ENCODE peak calls at places on chromosomes 11 and 22, in nine cellular contexts. One of them, this sample, is unnamed.
A peak's percentile ranks its signal among the peaks of the same experiment; 100 is the strongest.

GRCh38 chr11:36453678-36454077 is 56.4 kb downstream of the TRAF6 start:
- DNase-seq in kidney: no peak
- DNase-seq in prostate gland: no peak
- DNase-seq in stomach: no peak
- DNase-seq in neural progenitor cell: no peak
- DNase-seq in ascending aorta: no peak
- DNase-seq in transverse colon: no peak
- DNase-seq in uterus: no peak
- DNase-seq in A549: peak; percentile 31
- DNase-seq in this sample: peak; percentile 76

GRCh38 chr11:23772081-23772480 is 724.8 kb upstream of the LUZP2 start:
- DNase-seq in kidney: no peak
- DNase-seq in prostate gland: no peak
- DNase-seq in stomach: no peak
- DNase-seq in neural progenitor cell: no peak
- DNase-seq in ascending aorta: no peak
- DNase-seq in transverse colon: no peak
- DNase-seq in uterus: no peak
- DNase-seq in A549: no peak
- DNase-seq in this sample: no peak

GRCh38 chr11:134036484-134037092 is 32.3 kb upstream of the JAM3 start:
- DNase-seq in kidney: no peak
- DNase-seq in prostate gland: no peak
- DNase-seq in stomach: no peak
- DNase-seq in neural progenitor cell: peak; percentile 47
- DNase-seq in ascending aorta: no peak
- DNase-seq in transverse colon: no peak
- DNase-seq in uterus: no peak
- DNase-seq in A549: no peak
- DNase-seq in this sample: no peak

GRCh38 chr22:38505595-38506117 is 455 bp downstream of the DDX17 start:
- DNase-seq in kidney: peak; percentile 92
- DNase-seq in prostate gland: peak; percentile 65
- DNase-seq in stomach: peak; percentile 79
- DNase-seq in neural progenitor cell: peak; percentile 83
- DNase-seq in ascending aorta: no peak
- DNase-seq in transverse colon: peak; percentile 74
- DNase-seq in uterus: peak; percentile 81
- DNase-seq in A549: peak; percentile 59
- DNase-seq in this sample: peak; percentile 75

GRCh38 chr11:10233581-10233980 is 60.4 kb downstream of the SBF2 start:
- DNase-seq in kidney: no peak
- DNase-seq in prostate gland: no peak
- DNase-seq in stomach: no peak
- DNase-seq in neural progenitor cell: no peak
- DNase-seq in ascending aorta: no peak
- DNase-seq in transverse colon: no peak
- DNase-seq in uterus: no peak
- DNase-seq in A549: no peak
- DNase-seq in this sample: no peak

GRCh38 chr11:65593518-65594414 is 1.8 kb downstream of the KCNK7 start:
- DNase-seq in kidney: no peak
- DNase-seq in prostate gland: no peak
- DNase-seq in stomach: no peak
- DNase-seq in neural progenitor cell: peak; percentile 73
- DNase-seq in ascending aorta: no peak
- DNase-seq in transverse colon: peak; percentile 49
- DNase-seq in uterus: no peak
- DNase-seq in A549: no peak
- DNase-seq in this sample: no peak

GRCh38 chr11:78351193-78351592 is 66.4 kb downstream of the GAB2 start:
- DNase-seq in kidney: no peak
- DNase-seq in prostate gland: no peak
- DNase-seq in stomach: no peak
- DNase-seq in neural progenitor cell: peak; percentile 38
- DNase-seq in ascending aorta: no peak
- DNase-seq in transverse colon: no peak
- DNase-seq in uterus: no peak
- DNase-seq in A549: no peak
- DNase-seq in this sample: no peak

GRCh38 chr11:27401280-27401679 is 38.3 kb upstream of the CCDC34 start:
- DNase-seq in kidney: no peak
- DNase-seq in prostate gland: no peak
- DNase-seq in stomach: no peak
- DNase-seq in neural progenitor cell: no peak
- DNase-seq in ascending aorta: no peak
- DNase-seq in transverse colon: no peak
- DNase-seq in uterus: no peak
- DNase-seq in A549: no peak
- DNase-seq in this sample: no peak

GRCh38 chr11:79097279-79097875 is 343.5 kb downstream of the TENM4 start:
- DNase-seq in kidney: no peak
- DNase-seq in prostate gland: peak; percentile 19
- DNase-seq in stomach: no peak
- DNase-seq in neural progenitor cell: no peak
- DNase-seq in ascending aorta: no peak
- DNase-seq in transverse colon: no peak
- DNase-seq in uterus: no peak
- DNase-seq in A549: no peak
- DNase-seq in this sample: no peak

GRCh38 chr22:27577570-27577969 is 224.0 kb downstream of the MN1 start:
- DNase-seq in kidney: no peak
- DNase-seq in prostate gland: no peak
- DNase-seq in stomach: no peak
- DNase-seq in neural progenitor cell: no peak
- DNase-seq in ascending aorta: no peak
- DNase-seq in transverse colon: no peak
- DNase-seq in uterus: no peak
- DNase-seq in A549: no peak
- DNase-seq in this sample: no peak

GRCh38 chr22:31141551-31141950 is 1.2 kb upstream of the PLA2G3 start:
- DNase-seq in kidney: no peak
- DNase-seq in prostate gland: no peak
- DNase-seq in stomach: no peak
- DNase-seq in neural progenitor cell: no peak
- DNase-seq in ascending aorta: no peak
- DNase-seq in transverse colon: no peak
- DNase-seq in uterus: no peak
- DNase-seq in A549: no peak
- DNase-seq in this sample: no peak

GRCh38 chr11:96130061-96130460 is 206.2 kb upstream of the MTMR2 start:
- DNase-seq in kidney: no peak
- DNase-seq in prostate gland: no peak
- DNase-seq in stomach: no peak
- DNase-seq in neural progenitor cell: no peak
- DNase-seq in ascending aorta: no peak
- DNase-seq in transverse colon: no peak
- DNase-seq in uterus: no peak
- DNase-seq in A549: no peak
- DNase-seq in this sample: no peak

GRCh38 chr11:105611837-105612480 is 2.1 kb downstream of the GRIA4 start:
- DNase-seq in kidney: no peak
- DNase-seq in prostate gland: no peak
- DNase-seq in stomach: no peak
- DNase-seq in neural progenitor cell: peak; percentile 46
- DNase-seq in ascending aorta: no peak
- DNase-seq in transverse colon: no peak
- DNase-seq in uterus: no peak
- DNase-seq in A549: no peak
- DNase-seq in this sample: no peak
- H3K4me3 ChIP-seq in kidney: no peak overlapping the region
- H3K4me3 ChIP-seq in prostate gland: no peak overlapping the region
- H3K4me3 ChIP-seq in stomach: no peak overlapping the region
- H3K4me3 ChIP-seq in neural progenitor cell: peak overlapping the region; percentile 58
- H3K4me3 ChIP-seq in ascending aorta: peak overlapping the region; percentile 58
- H3K4me3 ChIP-seq in transverse colon: no peak overlapping the region
- H3K4me3 ChIP-seq in uterus: no peak overlapping the region
- H3K4me3 ChIP-seq in A549: no peak overlapping the region
- H3K4me3 ChIP-seq in this sample: no peak overlapping the region

GRCh38 chr22:21948824-21949568 is 3.7 kb downstream of the PPM1F start:
- DNase-seq in kidney: no peak
- DNase-seq in prostate gland: no peak
- DNase-seq in stomach: no peak
- DNase-seq in neural progenitor cell: no peak
- DNase-seq in ascending aorta: no peak
- DNase-seq in transverse colon: no peak
- DNase-seq in uterus: no peak
- DNase-seq in A549: no peak
- DNase-seq in this sample: no peak

GRCh38 chr22:21946262-21946925 is 6.3 kb downstream of the PPM1F start:
- DNase-seq in kidney: no peak
- DNase-seq in prostate gland: no peak
- DNase-seq in stomach: no peak
- DNase-seq in neural progenitor cell: no peak
- DNase-seq in ascending aorta: no peak
- DNase-seq in transverse colon: no peak
- DNase-seq in uterus: no peak
- DNase-seq in A549: no peak
- DNase-seq in this sample: no peak

GRCh38 chr22:21948390-21948789 is 4.3 kb downstream of the PPM1F start:
- DNase-seq in kidney: no peak
- DNase-seq in prostate gland: no peak
- DNase-seq in stomach: no peak
- DNase-seq in neural progenitor cell: no peak
- DNase-seq in ascending aorta: no peak
- DNase-seq in transverse colon: no peak
- DNase-seq in uterus: no peak
- DNase-seq in A549: no peak
- DNase-seq in this sample: no peak

GRCh38 chr22:21945453-21946261 is 7.0 kb downstream of the PPM1F start:
- DNase-seq in kidney: no peak
- DNase-seq in prostate gland: no peak
- DNase-seq in stomach: no peak
- DNase-seq in neural progenitor cell: no peak
- DNase-seq in ascending aorta: no peak
- DNase-seq in transverse colon: no peak
- DNase-seq in uterus: no peak
- DNase-seq in A549: no peak
- DNase-seq in this sample: no peak

DNA sequence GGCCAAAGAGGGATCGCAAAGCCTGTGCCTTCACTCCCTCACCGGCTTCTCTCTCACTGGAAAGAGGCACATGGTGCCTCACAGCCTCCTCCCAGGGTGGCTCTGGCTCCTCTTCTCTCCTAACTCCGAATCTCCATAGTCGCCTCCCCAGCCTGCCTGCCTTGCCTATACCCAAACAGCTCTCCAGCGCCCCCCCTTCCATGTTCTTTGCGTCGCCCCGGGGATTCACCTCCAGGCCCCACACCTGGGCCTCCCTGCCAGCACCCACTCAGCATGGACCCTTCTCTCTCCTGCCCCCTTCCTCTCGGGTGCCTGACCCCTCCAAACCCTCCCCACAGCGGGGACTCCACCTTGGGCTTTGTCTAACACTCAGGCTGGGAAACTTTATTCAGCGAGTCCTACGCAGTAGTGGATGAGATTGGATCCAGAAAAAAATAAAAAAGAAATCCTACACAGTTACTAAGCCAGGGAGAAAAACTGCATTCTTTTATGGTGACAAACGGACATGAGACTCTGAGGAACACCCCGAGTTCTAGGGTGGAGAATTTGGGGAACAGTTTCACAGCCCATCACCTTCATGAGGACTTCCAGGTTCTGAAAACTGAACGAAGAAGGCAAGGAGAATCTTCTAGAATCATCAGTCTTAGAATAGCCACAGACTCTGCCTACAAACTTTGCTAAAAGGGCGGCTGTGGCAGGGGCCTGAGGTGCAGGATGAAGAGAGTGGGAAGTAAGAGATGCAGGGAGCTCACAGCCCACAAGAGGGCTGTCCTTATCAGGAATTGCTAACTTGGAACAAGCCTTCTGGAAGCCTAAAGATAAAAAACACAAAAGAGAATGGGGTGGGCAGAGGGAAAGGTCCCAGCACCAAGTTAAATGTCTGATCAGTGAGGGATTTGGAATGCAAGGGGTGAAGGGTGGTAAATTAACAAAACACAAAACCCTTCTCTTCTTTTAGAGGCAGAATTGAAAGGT is 5.3 kb downstream of the PPM1F start:
- DNase-seq in kidney: no peak
- DNase-seq in prostate gland: no peak
- DNase-seq in stomach: no peak
- DNase-seq in neural progenitor cell: peak; percentile 59
- DNase-seq in ascending aorta: no peak
- DNase-seq in transverse colon: no peak
- DNase-seq in uterus: no peak
- DNase-seq in A549: peak; percentile 22
- DNase-seq in this sample: no peak
- H3K27ac ChIP-seq in kidney: peak overlapping the region; percentile 41
- H3K27ac ChIP-seq in prostate gland: peak overlapping the region; percentile 36
- H3K27ac ChIP-seq in stomach: peak overlapping the region; percentile 54
- H3K27ac ChIP-seq in neural progenitor cell: no peak overlapping the region
- H3K27ac ChIP-seq in ascending aorta: peak overlapping the region; percentile 82
- H3K27ac ChIP-seq in transverse colon: peak overlapping the region; percentile 33
- H3K27ac ChIP-seq in uterus: peak overlapping the region; percentile 87
- H3K27ac ChIP-seq in A549: no peak overlapping the region
- H3K27ac ChIP-seq in this sample: no peak overlapping the region

DNA sequence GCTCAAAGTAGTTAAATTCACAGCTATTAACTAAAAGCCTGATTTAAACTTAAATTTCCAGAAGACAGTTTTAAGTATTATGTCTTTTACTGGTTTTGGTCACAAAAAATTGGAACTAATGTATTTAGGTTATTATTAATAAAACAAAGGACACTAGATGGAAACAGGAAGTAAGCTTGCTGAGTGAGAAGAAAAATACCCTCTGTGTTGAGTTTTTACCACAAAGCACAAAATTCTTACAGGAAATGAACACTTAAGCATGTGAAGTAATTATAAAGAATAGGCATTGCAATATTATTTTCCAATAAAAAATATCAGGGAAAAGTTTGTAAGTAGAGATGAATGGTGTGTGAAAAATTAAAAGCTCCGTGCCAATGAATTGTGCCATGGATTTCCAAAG is 46.3 kb downstream of the PIK3C2A start:
- DNase-seq in kidney: no peak
- DNase-seq in prostate gland: no peak
- DNase-seq in stomach: no peak
- DNase-seq in neural progenitor cell: no peak
- DNase-seq in ascending aorta: no peak
- DNase-seq in transverse colon: no peak
- DNase-seq in uterus: no peak
- DNase-seq in A549: no peak
- DNase-seq in this sample: no peak
- H3K4me1 ChIP-seq in kidney: peaks cover 18% of the 10 kb centered on the region
- H3K4me1 ChIP-seq in prostate gland: peaks cover 3% of the 10 kb centered on the region
- H3K4me1 ChIP-seq in stomach: peaks cover 23% of the 10 kb centered on the region
- H3K4me1 ChIP-seq in neural progenitor cell: no peaks in the 10 kb centered on the region
- H3K4me1 ChIP-seq in ascending aorta: no peaks in the 10 kb centered on the region
- H3K4me1 ChIP-seq in transverse colon: peaks cover 65% of the 10 kb centered on the region
- H3K4me1 ChIP-seq in uterus: no peaks in the 10 kb centered on the region
- H3K4me1 ChIP-seq in A549: peaks cover 21% of the 10 kb centered on the region
- H3K4me1 ChIP-seq in this sample: peaks cover 9% of the 10 kb centered on the region

DNA sequence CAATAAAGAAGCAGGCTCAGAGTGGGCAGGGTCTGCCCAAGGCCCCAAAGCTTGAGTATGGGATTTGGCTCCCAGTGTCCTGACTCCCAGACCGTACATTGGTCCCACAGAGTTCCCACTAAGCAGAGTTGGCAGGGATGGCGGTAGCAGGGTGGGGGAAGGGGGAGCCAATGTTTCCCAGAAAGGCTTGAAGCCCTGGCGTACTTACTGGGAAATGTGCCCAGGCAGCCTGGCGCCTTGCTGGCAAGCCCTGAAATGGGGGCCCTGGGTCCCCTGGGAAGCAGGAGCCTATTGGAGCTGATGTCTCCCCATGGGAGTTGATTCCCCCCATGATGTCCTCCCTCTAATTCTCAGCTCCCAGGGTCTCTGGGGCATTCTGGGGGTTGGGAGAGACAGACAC is 9.3 kb downstream of the ARHGEF17 start:
- DNase-seq in kidney: peak; percentile 84
- DNase-seq in prostate gland: peak; percentile 40
- DNase-seq in stomach: peak; percentile 52
- DNase-seq in neural progenitor cell: no peak
- DNase-seq in ascending aorta: peak; percentile 56
- DNase-seq in transverse colon: peak; percentile 55
- DNase-seq in uterus: peak; percentile 74
- DNase-seq in A549: no peak
- DNase-seq in this sample: peak; percentile 39
- H3K4me3 ChIP-seq in kidney: no peak overlapping the region
- H3K4me3 ChIP-seq in prostate gland: no peak overlapping the region
- H3K4me3 ChIP-seq in stomach: no peak overlapping the region
- H3K4me3 ChIP-seq in neural progenitor cell: no peak overlapping the region
- H3K4me3 ChIP-seq in ascending aorta: peak overlapping the region; percentile 75
- H3K4me3 ChIP-seq in transverse colon: no peak overlapping the region
- H3K4me3 ChIP-seq in uterus: no peak overlapping the region
- H3K4me3 ChIP-seq in A549: no peak overlapping the region
- H3K4me3 ChIP-seq in this sample: no peak overlapping the region